ENCODE peak calls at places on chromosomes 12 and 14, in five cellular contexts. X is EL; O is activated T-helper 1 cell treated with anti-CD3 and anti-CD28 coated beads, Interleukin-2, amount 50 U/mL, for 16 hours; R is non-pigmented ciliary epithelial cell; C is H54. M is an unnamed sample.

GRCh38 chr12:14825256-14825655 is 11.3 kb upstream of the SMCO3 start:
- DNase-seq in O (no peak), X (no peak), C (no peak), R (no peak), M (no peak)

GRCh38 chr14:103104654-103105511 is 10.4 kb downstream of the EXOC3L4 start:
- DNase-seq in O (peak), X (peak), C (no peak), R (no peak), M (peak)

GRCh38 chr12:54988402-54989054 is 4.0 kb upstream of the TESPA1 start:
- DNase-seq in O (no peak), R (no peak), X (peak), C (no peak), M (no peak)

GRCh38 chr12:117707861-117708260 is 260.9 kb downstream of the KSR2 start:
- DNase-seq in O (no peak), R (no peak), C (no peak), X (no peak), M (no peak)

GRCh38 chr14:101008631-101009336 is 105.3 kb upstream of the RTL1 start:
- DNase-seq in X (peak), O (no peak), C (no peak), R (no peak), M (no peak)

GRCh38 chr14:78335531-78335930 is 165.4 kb downstream of the NRXN3 start:
- DNase-seq in R (no peak), C (no peak), X (no peak), O (no peak), M (no peak)

GRCh38 chr12:105567061-105567460 is 236.6 kb downstream of the C12orf75 start:
- DNase-seq in R (no peak), X (no peak), C (no peak), O (no peak), M (no peak)

GRCh38 chr12:55930771-55931316 is at the start of gene DGKA:
- DNase-seq in C (peak), O (peak), R (peak), X (peak), M (peak)

GRCh38 chr14:60002819-60003492 is 83.0 kb downstream of the LRRC9 start:
- DNase-seq in C (no peak), X (no peak), O (no peak), R (no peak), M (no peak)

GRCh38 chr12:40103043-40103442 is 2.8 kb downstream of the SLC2A13 start:
- DNase-seq in R (no peak), C (no peak), X (no peak), O (no peak), M (no peak)

GRCh38 chr12:84697141-84697540 is 215.5 kb downstream of the SLC6A15 start:
- DNase-seq in O (no peak), X (peak), R (no peak), C (no peak), M (no peak)

GRCh38 chr12:83173250-83173649 is 486.5 kb downstream of the TMTC2 start:
- DNase-seq in R (no peak), C (no peak), O (no peak), X (no peak), M (no peak)

GRCh38 chr12:14974633-14975032 is 1.8 kb downstream of the PDE6H start:
- DNase-seq in O (no peak), R (no peak), C (no peak), X (no peak), M (no peak)

GRCh38 chr14:60724080-60724618 is at the start of gene SIX4:
- DNase-seq in R (no peak), C (peak), X (peak), O (no peak), M (peak)

M was measured in PC-9.